ENCODE peak calls at places on chromosomes 7 and 10, in five cellular contexts. Q is tibial nerve, O is hepatocyte, W is colonic mucosa, Y is testis. Z is an unnamed sample.

GRCh38 chr10:69160809-69161225 is 19.2 kb upstream of the SUPV3L1 start:
- DNase-seq in Q (no peak), Y (no peak), O (no peak), W (no peak), Z (no peak)

GRCh38 chr10:124641282-124642075 is 102.7 kb downstream of the FAM53B start:
- DNase-seq in Q (no peak), Y (peak; percentile 60), W (no peak), O (peak; percentile 32), Z (no peak)

GRCh38 chr10:3631709-3632330 is 153.2 kb downstream of the KLF6 start:
- DNase-seq in O (no peak), W (no peak), Y (no peak), Q (no peak), Z (no peak)

GRCh38 chr10:5589963-5590511 is 65.3 kb downstream of the CALML3 start:
- DNase-seq in O (no peak), Q (no peak), Y (no peak), W (no peak), Z (peak; percentile 70)

GRCh38 chr10:78283069-78283682 is 249.5 kb downstream of the RPS24 start:
- DNase-seq in Q (no peak), Y (no peak), W (no peak), O (no peak), Z (peak; percentile 75)

GRCh38 chr7:141198191-141198958 is 124.5 kb downstream of the TMEM178B start:
- DNase-seq in O (no peak), Q (no peak), W (no peak), Y (no peak), Z (no peak)

GRCh38 chr10:17512341-17513001 is 58.1 kb upstream of the ST8SIA6 start:
- DNase-seq in Y (peak; percentile 46), O (peak; percentile 58), W (peak; percentile 78), Q (no peak), Z (no peak)

GRCh38 chr7:139713061-139713460 is 64.7 kb downstream of the HIPK2 start:
- DNase-seq in O (no peak), Y (no peak), W (no peak), Q (no peak), Z (peak; percentile 65)

GRCh38 chr10:43846187-43846680 is 197.6 kb upstream of the ZNF32 start:
- DNase-seq in Q (no peak), W (no peak), O (no peak), Y (no peak), Z (peak; percentile 50)

GRCh38 chr7:139422126-139422525 is 61.3 kb downstream of the KLRG2 start:
- DNase-seq in W (no peak), O (peak; percentile 44), Q (no peak), Y (no peak), Z (no peak)

GRCh38 chr7:131105294-131105802 is 222.3 kb upstream of the MKLN1 start:
- DNase-seq in Q (peak; percentile 20), W (no peak), O (no peak), Y (peak; percentile 62), Z (peak; percentile 73)

GRCh38 chr10:75857269-75857846 is 425.9 kb downstream of the LRMDA start:
- DNase-seq in Y (no peak), Q (no peak), W (no peak), O (no peak), Z (no peak)

GRCh38 chr10:29879862-29880261 is 179.5 kb downstream of the JCAD start:
- DNase-seq in Q (no peak), O (no peak), W (no peak), Y (no peak), Z (no peak)

GRCh38 chr7:137981175-137981574 is 20.7 kb downstream of the CREB3L2 start:
- DNase-seq in Q (no peak), W (no peak), Y (no peak), O (no peak), Z (no peak)

GRCh38 chr7:155374276-155375252 is 76.9 kb downstream of the INSIG1 start:
- DNase-seq in W (no peak), Q (no peak), O (no peak), Y (no peak), Z (peak; percentile 73)

GRCh38 chr10:74096777-74097176 is 53.9 kb downstream of the AP3M1 start:
- DNase-seq in O (no peak), Y (no peak), Q (no peak), W (no peak), Z (no peak)

GRCh38 chr7:130070900-130071622 is 727 bp downstream of the KLHDC10 start:
- DNase-seq in O (peak; percentile 19), Q (no peak), W (peak; percentile 27), Y (no peak), Z (no peak)

GRCh38 chr7:130069179-130069977 is 956 bp upstream of the KLHDC10 start:
- DNase-seq in Q (no peak), O (no peak), Y (peak; percentile 36), W (no peak), Z (no peak)

GRCh38 chr7:130069978-130070899 is at the start of gene KLHDC10:
- DNase-seq in Y (peak; percentile 97), W (peak; percentile 98), Q (peak; percentile 96), O (peak; percentile 98), Z (peak; percentile 98)

GRCh38 chr7:130071701-130072622 is 1.6 kb downstream of the KLHDC10 start:
- DNase-seq in W (peak; percentile 62), O (peak; percentile 88), Y (peak; percentile 74), Q (no peak), Z (peak; percentile 80)
- H3K27ac ChIP-seq in W (no peak overlapping the region), O (peak overlapping the region; percentile 78), Y (no peak overlapping the region), Q (no peak overlapping the region), Z (no peak overlapping the region)

GRCh38 chr7:149284850-149285580 is 23.0 kb downstream of the ZNF783 start:
- DNase-seq in Q (peak; percentile 83), O (peak; percentile 97), W (peak; percentile 99), Y (peak; percentile 95), Z (peak; percentile 99)
- TF ChIP-seq CTCF in Q (no peak), O (peak; percentile 5), W (no peak), Y (no peak), Z (peak; percentile 46)

GRCh38 chr7:27142562-27143021 is 889 bp downstream of the HOXA5 start:
- DNase-seq in Q (no peak), O (no peak), W (peak; percentile 32), Y (peak; percentile 12), Z (peak; percentile 63)
- H3K27ac ChIP-seq in Q (peak overlapping the region; percentile 76), O (no peak overlapping the region), W (peak overlapping the region; percentile 84), Y (no peak overlapping the region), Z (no peak overlapping the region)

DNA sequence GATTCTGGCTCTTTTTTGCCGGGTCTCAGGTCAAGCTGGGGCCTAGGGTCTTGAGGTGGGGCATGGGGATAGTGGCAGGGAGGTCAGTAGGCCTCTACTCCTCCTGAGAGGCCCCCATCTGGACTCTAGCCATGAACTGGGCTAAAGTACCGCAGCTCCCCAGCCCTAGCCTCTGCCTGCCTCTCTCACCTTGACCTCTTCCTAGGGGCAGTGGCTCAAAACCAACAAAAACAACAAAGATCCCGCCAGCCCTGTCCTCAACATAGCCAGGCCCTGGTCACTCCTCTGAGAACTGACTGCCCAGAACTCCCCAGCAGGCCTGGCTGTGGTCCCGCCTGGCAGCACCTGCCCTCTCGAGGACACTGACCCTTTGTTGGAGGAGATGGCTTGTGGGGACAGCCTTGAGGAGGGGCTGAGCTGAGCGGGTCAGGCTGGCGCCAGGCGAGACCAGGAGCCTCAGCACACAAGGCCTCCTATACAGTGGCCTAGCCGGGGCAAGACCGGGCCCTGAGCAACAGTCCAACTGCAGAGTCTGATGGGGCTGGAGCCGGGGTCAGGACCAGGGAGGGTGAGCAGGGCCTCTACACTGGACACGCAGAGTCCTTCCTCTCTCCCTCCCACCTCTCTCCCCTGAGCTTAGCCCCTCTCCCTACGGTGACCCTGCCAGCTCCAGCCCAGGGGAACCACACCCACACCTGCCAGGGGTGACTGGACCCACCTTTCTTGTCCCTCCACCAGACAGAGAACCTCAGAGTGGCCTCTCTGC is 11.6 kb upstream of the PPIF start:
- DNase-seq in Y (peak; percentile 77), O (no peak), Q (no peak), W (no peak), Z (no peak)
- TF ChIP-seq CTCF in Y (no peak), O (no peak), Q (no peak), W (no peak), Z (no peak)

GRCh38 chr7:21358640-21359039 is 69.2 kb upstream of the SP4 start:
- DNase-seq in Y (no peak), O (no peak), Q (no peak), W (no peak), Z (no peak)
- H3K27ac ChIP-seq in Y (no peak overlapping the region), O (no peak overlapping the region), Q (no peak overlapping the region), W (no peak overlapping the region), Z (no peak overlapping the region)

DNA sequence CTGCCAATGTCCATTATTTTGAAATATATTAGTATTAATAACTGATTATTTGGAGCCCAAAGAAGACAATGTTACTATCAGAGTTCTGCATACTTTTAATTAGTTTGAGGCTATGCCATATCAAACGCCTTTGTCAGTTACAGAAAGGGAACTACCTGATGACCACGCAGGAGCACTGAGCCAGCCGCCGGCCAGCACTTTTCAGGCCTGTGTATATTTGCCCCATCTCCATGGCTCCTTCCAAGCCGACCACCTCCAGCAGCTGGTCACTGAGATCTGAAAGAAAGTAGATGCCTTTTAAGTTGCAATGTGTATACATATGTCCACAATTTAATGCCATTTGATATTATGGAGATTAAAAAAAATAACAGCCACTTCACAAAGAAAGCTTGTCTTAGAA is 188.4 kb upstream of the ETV1 start:
- DNase-seq in Y (no peak), Q (no peak), W (no peak), O (no peak), Z (no peak)
- TF ChIP-seq CTCF in Y (no peak), Q (no peak), W (no peak), O (no peak), Z (no peak)

GRCh38 chr7:106073701-106074100 is 38.4 kb downstream of the SYPL1 start:
- DNase-seq in Q (no peak), W (no peak), Y (no peak), O (no peak), Z (no peak)

GRCh38 chr7:106071356-106071998 is 40.6 kb downstream of the SYPL1 start:
- DNase-seq in Q (no peak), Y (no peak), O (no peak), W (peak; percentile 85), Z (peak; percentile 85)

GRCh38 chr7:106070567-106071254 is 41.4 kb downstream of the SYPL1 start:
- DNase-seq in W (no peak), Y (no peak), O (no peak), Q (no peak), Z (no peak)

GRCh38 chr7:106072715-106073091 is 39.4 kb downstream of the SYPL1 start:
- DNase-seq in O (no peak), Y (no peak), Q (no peak), W (no peak), Z (no peak)

DNA sequence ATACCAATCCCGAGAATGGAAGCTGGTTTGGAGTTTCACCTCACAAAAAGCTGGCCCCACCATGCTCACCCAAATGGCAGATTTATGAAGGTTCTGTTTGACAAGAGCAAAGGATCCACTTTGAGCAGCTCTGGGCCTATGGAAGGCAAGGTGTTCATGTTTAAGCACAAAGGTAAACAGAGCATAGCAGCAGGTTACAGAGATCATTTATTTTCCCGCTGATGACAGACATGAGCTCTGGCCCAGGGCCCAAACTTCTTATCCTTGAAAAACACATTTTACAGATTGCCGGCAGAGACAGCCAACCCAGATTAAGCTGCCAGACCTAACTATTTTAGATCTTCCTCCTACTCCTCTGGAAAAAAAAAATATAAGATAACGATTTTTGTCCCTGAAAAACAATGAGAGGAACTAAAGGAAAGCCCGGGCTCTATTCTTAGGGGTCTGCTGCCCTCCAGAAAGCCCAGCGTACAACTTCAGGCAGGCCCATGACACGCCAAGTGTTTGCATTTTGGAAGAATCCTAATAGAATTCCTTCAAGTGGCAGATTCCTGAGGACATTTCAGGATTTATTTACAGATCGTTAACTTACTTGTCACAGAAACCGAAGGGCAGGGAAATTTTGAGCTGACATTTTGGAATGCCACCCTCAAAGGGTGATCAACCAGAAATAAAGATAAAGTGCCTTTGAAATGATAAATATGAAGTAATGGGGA is 40.0 kb downstream of the SYPL1 start:
- DNase-seq in Y (no peak), Q (no peak), O (peak; percentile 48), W (peak; percentile 70), Z (peak; percentile 54)
- H3K27ac ChIP-seq in Y (no peak overlapping the region), Q (peak overlapping the region; percentile 80), O (peak overlapping the region; percentile 66), W (peak overlapping the region; percentile 91), Z (no peak overlapping the region)

GRCh38 chr10:127757033-127757432 is 20.0 kb downstream of the FOXI2 start:
- DNase-seq in W (no peak), O (no peak), Q (no peak), Y (no peak), Z (peak; percentile 69)
- TF ChIP-seq CTCF in W (no peak), O (no peak), Q (no peak), Y (no peak), Z (peak; percentile 79)